ENCODE peak calls at places on chromosomes 12 and 14, in ten cellular contexts. W is tibial nerve, J is DND-41, V is A549, B is lower leg skin, H is suprapubic skin, R is GM13976, T is cardiac fibroblast, I is natural killer cell, P is choroid plexus epithelial cell. Q is an unnamed sample.

GRCh38 chr12:41485203-41485602 is 297.1 kb downstream of the PDZRN4 start:
- DNase-seq in W (no peak), J (no peak), V (no peak), B (no peak), H (no peak), R (no peak), T (peak; percentile 2), I (no peak), P (peak; percentile 5), Q (no peak)

GRCh38 chr12:101927999-101928398 is 50.6 kb downstream of the DRAM1 start:
- DNase-seq in W (no peak), J (no peak), V (no peak), B (no peak), H (no peak), R (no peak), T (no peak), I (no peak), P (no peak), Q (no peak)

GRCh38 chr14:89202413-89202812 is 214.6 kb downstream of the FOXN3 start:
- DNase-seq in W (no peak), J (peak; percentile 73), V (no peak), B (no peak), H (no peak), R (no peak), T (no peak), I (no peak), P (no peak), Q (no peak)

GRCh38 chr12:23909559-23909958 is 39.9 kb downstream of the SOX5 start:
- DNase-seq in W (no peak), J (no peak), V (no peak), B (no peak), H (no peak), R (no peak), T (no peak), I (no peak), P (no peak), Q (no peak)

GRCh38 chr12:23174917-23175316 is 549.9 kb downstream of the ETNK1 start:
- DNase-seq in W (no peak), J (no peak), V (no peak), B (no peak), H (no peak), R (no peak), T (no peak), I (no peak), P (no peak), Q (no peak)

GRCh38 chr12:112906712-112907414 is at the start of gene OAS1:
- DNase-seq in W (peak; percentile 33), J (peak; percentile 74), V (peak; percentile 63), B (no peak), H (no peak), R (peak; percentile 72), T (peak; percentile 50), I (no peak), P (peak; percentile 84), Q (peak; percentile 53)

GRCh38 chr12:69497308-69498026 is 27.3 kb downstream of the FRS2 start:
- DNase-seq in W (no peak), J (peak; percentile 37), V (no peak), B (no peak), H (no peak), R (peak; percentile 70), T (no peak), I (no peak), P (peak; percentile 74), Q (no peak)

GRCh38 chr14:24102357-24103048 is 8.4 kb downstream of the PCK2 start:
- DNase-seq in W (no peak), J (no peak), V (no peak), B (no peak), H (no peak), R (no peak), T (no peak), I (no peak), P (no peak), Q (no peak)

GRCh38 chr12:46473634-46474201 is 101.1 kb upstream of the SLC38A2 start:
- DNase-seq in W (peak; percentile 57), J (peak; percentile 30), V (peak; percentile 86), B (no peak), H (no peak), R (peak; percentile 19), T (peak; percentile 96), I (no peak), P (peak; percentile 95), Q (peak; percentile 85)

GRCh38 chr12:5964913-5965900 is 20.1 kb upstream of the ANO2 start:
- DNase-seq in W (no peak), J (no peak), V (no peak), B (no peak), H (no peak), R (no peak), T (no peak), I (no peak), P (peak; percentile 42), Q (no peak)

GRCh38 chr12:107660861-107661415 is 24.7 kb upstream of the PWP1 start:
- DNase-seq in W (no peak), J (no peak), V (no peak), B (no peak), H (no peak), R (no peak), T (peak; percentile 20), I (no peak), P (no peak), Q (no peak)

GRCh38 chr14:56150645-56151345 is 32.6 kb downstream of the PELI2 start:
- DNase-seq in W (no peak), J (peak; percentile 69), V (no peak), B (no peak), H (no peak), R (no peak), T (no peak), I (no peak), P (no peak), Q (no peak)

GRCh38 chr12:102169922-102170698 is 27.5 kb downstream of the PMCH start:
- DNase-seq in W (peak; percentile 15), J (no peak), V (no peak), B (no peak), H (no peak), R (peak; percentile 35), T (peak; percentile 58), I (no peak), P (peak; percentile 69), Q (no peak)

GRCh38 chr12:77954156-77954555 is 123.5 kb downstream of the NAV3 start:
- DNase-seq in W (no peak), J (no peak), V (no peak), B (no peak), H (no peak), R (no peak), T (peak; percentile 22), I (no peak), P (no peak), Q (no peak)

GRCh38 chr12:93087836-93088610 is 158.9 kb upstream of the EEA1 start:
- DNase-seq in W (no peak), J (no peak), V (no peak), B (no peak), H (no peak), R (no peak), T (no peak), I (no peak), P (peak; percentile 83), Q (no peak)

GRCh38 chr12:102913453-102914226 is 3.4 kb downstream of the PAH start:
- DNase-seq in W (no peak), J (no peak), V (no peak), B (no peak), H (no peak), R (no peak), T (no peak), I (no peak), P (no peak), Q (no peak)

GRCh38 chr12:11228268-11228879 is 41.1 kb downstream of the PRB3 start:
- DNase-seq in W (no peak), J (peak; percentile 48), V (peak; percentile 20), B (no peak), H (no peak), R (peak; percentile 25), T (peak; percentile 59), I (no peak), P (peak; percentile 83), Q (no peak)

DNA sequence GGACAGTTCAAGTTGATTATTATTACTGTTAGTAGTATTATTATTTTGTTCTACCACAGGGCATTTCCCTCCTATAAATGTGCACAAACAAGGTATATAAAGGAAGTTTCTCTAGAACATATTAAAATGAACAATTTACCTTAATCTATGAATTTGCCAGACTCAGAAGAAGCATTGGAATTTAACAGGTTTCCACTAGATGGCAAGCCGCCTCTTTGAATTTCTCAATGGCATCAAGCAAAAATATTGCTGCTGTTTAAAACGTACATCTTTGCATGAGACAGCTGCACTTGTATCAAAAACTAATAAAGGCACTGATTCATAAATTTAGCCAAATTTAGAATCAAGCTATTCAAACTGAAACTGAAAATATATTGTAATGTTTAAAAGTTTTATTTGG is 34.6 kb upstream of the MIS18BP1 start:
- DNase-seq in W (no peak), J (no peak), V (no peak), B (no peak), H (no peak), R (no peak), T (no peak), I (no peak), P (peak; percentile 1), Q (no peak)
- TF ChIP-seq CTCF in W (no peak), J (no peak), V (peak; percentile 22), B (no peak), H (no peak), R (no peak), T (no peak), I (no peak), P (no peak), Q (no peak)

GRCh38 chr12:124788936-124789555 is 74.6 kb downstream of the SCARB1 start:
- DNase-seq in W (no peak), J (no peak), V (no peak), B (no peak), H (no peak), R (no peak), T (no peak), I (no peak), P (no peak), Q (no peak)
- TF ChIP-seq CTCF in W (no peak), J (no peak), V (no peak), B (no peak), H (no peak), R (no peak), T (no peak), I (no peak), P (no peak), Q (no peak)

GRCh38 chr12:111253213-111253612 is 115.7 kb downstream of the PHETA1 start:
- DNase-seq in W (no peak), J (no peak), V (no peak), B (no peak), H (no peak), R (no peak), T (no peak), I (no peak), P (no peak), Q (no peak)
- TF ChIP-seq CTCF in W (no peak), J (no peak), V (no peak), B (no peak), H (no peak), R (no peak), T (no peak), I (no peak), P (no peak), Q (no peak)

GRCh38 chr12:66279127-66279712 is 23.1 kb upstream of the HELB start:
- DNase-seq in W (no peak), J (peak; percentile 31), V (peak; percentile 21), B (no peak), H (no peak), R (no peak), T (peak; percentile 41), I (no peak), P (peak; percentile 72), Q (no peak)
- TF ChIP-seq CTCF in W (peak; percentile 14), J (peak; percentile 61), V (peak; percentile 42), B (no peak), H (peak; percentile 33), R (peak; percentile 50), T (peak; percentile 84), I (peak; percentile 51), P (peak; percentile 99), Q (peak; percentile 62)

Q was measured in osteocyte.